ENCODE peak calls at places on chromosomes 3 and 15, in nine cellular contexts. Y is IMR-90; S is T-helper 2 cell; N is HT-29; H is activated CD4-positive, CD25-positive, alpha-beta regulatory T cell; T is NB4; D is RWPE1; M is neuronal stem cell; X is fibroblast of lung. V is an unnamed sample.
A peak's percentile ranks its signal among the peaks of the same experiment; 100 is the strongest.

GRCh38 chr3:150455341-150455740 is 47.2 kb downstream of the TSC22D2 start:
- DNase-seq in N (no peak), S (no peak), X (peak; percentile 30), Y (peak; percentile 35), M (no peak), T (no peak), D (no peak), H (no peak), V (no peak)

GRCh38 chr15:62895139-62895866 is 147.2 kb upstream of the TPM1 start:
- DNase-seq in D (no peak), Y (peak; percentile 88), N (peak; percentile 14), X (peak; percentile 95), H (no peak), T (no peak), S (no peak), M (no peak), V (no peak)

GRCh38 chr15:31223478-31224350 is 102.9 kb upstream of the KLF13 start:
- DNase-seq in S (no peak), M (no peak), N (no peak), H (no peak), T (no peak), X (no peak), D (no peak), Y (no peak), V (no peak)

GRCh38 chr3:162729686-162730085 is 1233.1 kb downstream of the OTOL1 start:
- DNase-seq in N (no peak), M (no peak), Y (peak; percentile 76), T (no peak), X (peak; percentile 27), H (no peak), S (no peak), D (no peak), V (no peak)

GRCh38 chr3:183370391-183370790 is 58.0 kb downstream of the MCF2L2 start:
- DNase-seq in M (no peak), Y (peak; percentile 4), D (peak; percentile 23), S (no peak), N (no peak), X (no peak), T (peak; percentile 32), H (no peak), V (no peak)

GRCh38 chr3:194688207-194688711 is 2.6 kb downstream of the FAM43A start:
- DNase-seq in S (no peak), N (no peak), H (no peak), X (peak; percentile 39), T (peak; percentile 82), Y (peak; percentile 23), D (no peak), M (peak; percentile 11), V (peak; percentile 49)

GRCh38 chr3:43647331-43648166 is 25.7 kb upstream of the ANO10 start:
- DNase-seq in M (no peak), S (no peak), H (no peak), N (no peak), T (no peak), D (no peak), X (no peak), Y (no peak), V (no peak)

GRCh38 chr3:29922990-29923746 is 642.3 kb downstream of the RBMS3 start:
- DNase-seq in D (peak; percentile 2), X (peak; percentile 92), N (peak; percentile 18), H (no peak), T (no peak), S (no peak), M (no peak), Y (peak; percentile 95), V (no peak)

GRCh38 chr3:42013652-42014442 is 51.9 kb upstream of the ULK4 start:
- DNase-seq in S (peak; percentile 23), Y (no peak), H (peak; percentile 7), T (peak; percentile 52), D (no peak), X (no peak), N (peak; percentile 21), M (no peak), V (peak; percentile 66)

GRCh38 chr3:163523375-163523774 is 1554.9 kb downstream of the SI start:
- DNase-seq in X (no peak), H (no peak), D (no peak), S (no peak), N (no peak), M (no peak), T (no peak), Y (no peak), V (no peak)

GRCh38 chr3:116579843-116580242 is 129.7 kb upstream of the TUSC7 start:
- DNase-seq in Y (peak; percentile 20), N (no peak), M (peak; percentile 38), S (no peak), X (peak; percentile 10), D (peak; percentile 5), H (no peak), T (peak; percentile 9), V (peak; percentile 50)

GRCh38 chr3:100254168-100254777 is 6.5 kb upstream of the TBC1D23 start:
- DNase-seq in M (peak; percentile 54), S (no peak), D (peak; percentile 47), H (no peak), N (peak; percentile 75), Y (peak; percentile 78), T (peak; percentile 80), X (peak; percentile 76), V (peak; percentile 86)

GRCh38 chr15:35994861-35995260 is 448.9 kb upstream of the DPH6 start:
- DNase-seq in Y (no peak), N (no peak), T (no peak), M (no peak), X (no peak), S (no peak), H (no peak), D (no peak), V (no peak)

GRCh38 chr3:60998855-60999254 is 252.4 kb downstream of the FHIT start:
- DNase-seq in M (no peak), Y (no peak), D (no peak), H (no peak), T (no peak), N (no peak), S (no peak), X (no peak), V (no peak)

GRCh38 chr15:60479361-60479684 is 381 bp upstream of the ICE2 start:
- DNase-seq in T (no peak), S (no peak), D (no peak), Y (no peak), H (no peak), X (no peak), M (no peak), N (no peak), V (no peak)

GRCh38 chr3:8987673-8988655 is 24.7 kb upstream of the RAD18 start:
- DNase-seq in T (peak; percentile 68), N (peak; percentile 34), H (no peak), D (peak; percentile 55), Y (peak; percentile 40), S (peak; percentile 45), X (peak; percentile 37), M (peak; percentile 65), V (peak; percentile 83)

GRCh38 chr3:100737334-100737733 is 28.0 kb downstream of the TFG start:
- DNase-seq in T (peak; percentile 20), D (peak; percentile 12), M (peak; percentile 17), X (peak; percentile 22), H (no peak), N (peak; percentile 34), S (no peak), Y (peak; percentile 15), V (peak; percentile 68)

GRCh38 chr15:33292718-33293307 is 18.0 kb upstream of the RYR3 start:
- DNase-seq in S (peak; percentile 22), Y (peak; percentile 53), T (peak; percentile 60), M (peak; percentile 70), X (peak; percentile 53), N (peak; percentile 85), H (no peak), D (peak; percentile 55), V (peak; percentile 91)

GRCh38 chr3:43345877-43346276 is 59.5 kb downstream of the SNRK start:
- DNase-seq in M (no peak), H (no peak), N (no peak), X (peak; percentile 79), S (no peak), T (no peak), Y (peak; percentile 69), D (no peak), V (no peak)

GRCh38 chr15:92634046-92634445 is 21.5 kb downstream of the FAM174B start:
- DNase-seq in M (no peak), Y (no peak), S (no peak), N (no peak), D (no peak), T (no peak), H (no peak), X (no peak), V (no peak)

GRCh38 chr3:137249311-137249940 is 291.6 kb downstream of the IL20RB start:
- DNase-seq in D (no peak), S (no peak), T (no peak), X (no peak), M (no peak), H (no peak), Y (no peak), N (no peak), V (no peak)

GRCh38 chr3:89419647-89420141 is 312.3 kb downstream of the EPHA3 start:
- DNase-seq in H (no peak), M (no peak), D (no peak), Y (no peak), X (peak; percentile 77), N (no peak), S (no peak), T (no peak), V (no peak)

GRCh38 chr3:186510374-186511079 is 33.7 kb downstream of the CRYGS start:
- DNase-seq in Y (no peak), N (no peak), S (no peak), D (peak; percentile 44), H (no peak), M (no peak), T (peak; percentile 58), X (peak; percentile 38), V (no peak)

GRCh38 chr3:112814256-112814655 is 32.4 kb downstream of the CD200R1L start:
- DNase-seq in S (no peak), H (no peak), N (peak; percentile 69), M (no peak), D (peak; percentile 45), T (peak; percentile 68), Y (peak; percentile 89), X (peak; percentile 82), V (peak; percentile 34)

GRCh38 chr15:52798529-52799101 is 8.5 kb upstream of the ONECUT1 start:
- DNase-seq in S (no peak), M (peak; percentile 36), Y (no peak), X (no peak), T (no peak), H (no peak), D (no peak), N (no peak), V (peak; percentile 65)

GRCh38 chr3:52670621-52671521 is 14.8 kb downstream of the PBRM1 start:
- DNase-seq in D (peak; percentile 85), N (peak; percentile 60), H (no peak), Y (peak; percentile 100), T (peak; percentile 97), X (peak; percentile 100), S (peak; percentile 22), M (no peak), V (no peak)

GRCh38 chr15:81843226-81843625 is 202.6 kb downstream of the MEX3B start:
- DNase-seq in Y (no peak), X (no peak), N (no peak), D (no peak), M (no peak), H (no peak), T (no peak), S (no peak), V (no peak)

GRCh38 chr15:57922780-57923179 is 142.7 kb downstream of the ALDH1A2 start:
- DNase-seq in N (peak; percentile 19), X (no peak), D (peak; percentile 58), Y (no peak), T (no peak), S (no peak), H (no peak), M (no peak), V (no peak)

GRCh38 chr3:172102123-172102882 is 62.9 kb downstream of the FNDC3B start:
- DNase-seq in N (no peak), X (no peak), T (peak; percentile 57), D (no peak), Y (no peak), M (no peak), H (no peak), S (no peak), V (no peak)

GRCh38 chr3:109224333-109224732 is 87.8 kb downstream of the C3orf85 start:
- DNase-seq in H (no peak), M (no peak), N (peak; percentile 69), S (no peak), D (no peak), X (no peak), Y (no peak), T (peak; percentile 11), V (peak; percentile 4)

GRCh38 chr3:126567696-126568438 is 9.1 kb upstream of the C3orf22 start:
- DNase-seq in H (no peak), X (no peak), S (no peak), D (peak; percentile 19), Y (no peak), M (no peak), T (no peak), N (peak; percentile 41), V (peak; percentile 39)